ENCODE peak calls at places on chromosome X, in five cellular contexts. H is activated CD8-positive, alpha-beta T cell treated with anti-CD3 and anti-CD28 coated beads for 36 hours; B is fibroblast of pulmonary artery; X is endothelial cell of umbilical vein; R is brain microvascular endothelial cell. G is an unnamed sample.

GRCh38 chrX:138128025-138128671 is 562.2 kb downstream of the ZIC3 start:
- DNase-seq in H (no peak), B (peak; percentile 22), X (peak; percentile 1), R (peak; percentile 20), G (peak; percentile 36)

GRCh38 chrX:121356139-121356849 is 308.9 kb downstream of the GLUD2 start:
- DNase-seq in H (no peak), B (no peak), X (no peak), R (no peak), G (no peak)

GRCh38 chrX:2679534-2680485 is 11.3 kb upstream of the CD99 start:
- DNase-seq in H (no peak), B (peak; percentile 64), X (peak; percentile 36), R (no peak), G (no peak)

GRCh38 chrX:54944816-54945215 is 24.2 kb downstream of the TRO start:
- DNase-seq in H (no peak), B (no peak), X (no peak), R (no peak), G (no peak)

GRCh38 chrX:45191820-45192409 is 8.8 kb downstream of the DIPK2B start:
- DNase-seq in H (no peak), B (no peak), X (no peak), R (no peak), G (no peak)

GRCh38 chrX:19121898-19122640 is at the start of gene ADGRG2:
- DNase-seq in H (peak; percentile 1), B (peak; percentile 5), X (peak; percentile 1), R (no peak), G (peak; percentile 48)

GRCh38 chrX:103376979-103377324 is 614 bp downstream of the BEX3 start:
- DNase-seq in H (peak; percentile 6), B (peak; percentile 46), X (peak; percentile 34), R (no peak), G (no peak)

GRCh38 chrX:17081969-17082368 is 135.5 kb downstream of the REPS2 start:
- DNase-seq in H (no peak), B (no peak), X (no peak), R (no peak), G (no peak)

GRCh38 chrX:17550011-17550410 is 175.0 kb downstream of the NHS start:
- DNase-seq in H (no peak), B (no peak), X (no peak), R (no peak), G (no peak)

GRCh38 chrX:8103655-8104054 is 67.4 kb downstream of the VCX2 start:
- DNase-seq in H (no peak), B (no peak), X (no peak), R (no peak), G (no peak)

GRCh38 chrX:154546354-154547244 is at the start of gene G6PD:
- DNase-seq in H (peak; percentile 79), B (peak; percentile 62), X (peak; percentile 51), R (no peak), G (peak; percentile 92)

GRCh38 chrX:150269613-150270254 is 93.4 kb upstream of the MAMLD1 start:
- DNase-seq in H (no peak), B (peak; percentile 7), X (no peak), R (no peak), G (no peak)

GRCh38 chrX:48676893-48677270 is 6.7 kb upstream of the WAS start:
- DNase-seq in H (no peak), B (no peak), X (no peak), R (no peak), G (no peak)

GRCh38 chrX:1807301-1807731 is 192.5 kb downstream of the ASMT start:
- DNase-seq in H (no peak), B (no peak), X (no peak), R (peak; percentile 18), G (peak; percentile 16)

GRCh38 chrX:17854069-17854468 is 7.0 kb downstream of the RAI2 start:
- DNase-seq in H (no peak), B (no peak), X (no peak), R (no peak), G (no peak)

GRCh38 chrX:18886344-18887161 is 97.4 kb downstream of the PHKA2 start:
- DNase-seq in H (peak; percentile 66), B (peak; percentile 65), X (peak; percentile 59), R (peak; percentile 33), G (peak; percentile 29)

G was measured in AG08396.